ENCODE peak calls at places on chromosomes 7 and 10, in four cellular contexts. V is SW480; A is activated CD4-positive, alpha-beta T cell treated with anti-CD3 and anti-CD28 coated beads for 1 hour; Y is non-pigmented ciliary epithelial cell. I is an unnamed sample.

GRCh38 chr10:110859206-110859946 is 12.4 kb upstream of the PDCD4 start:
- DNase-seq in V (no peak), A (no peak), Y (no peak), I (no peak)

GRCh38 chr7:1953199-1954190 is 279.2 kb downstream of the MAD1L1 start:
- DNase-seq in V (no peak), A (no peak), Y (no peak), I (no peak)

GRCh38 chr7:90006988-90007387 is 147.3 kb upstream of the STEAP1 start:
- DNase-seq in V (no peak), A (no peak), Y (no peak), I (no peak)

GRCh38 chr7:26022578-26022977 is 129.4 kb upstream of the NFE2L3 start:
- DNase-seq in V (no peak), A (no peak), Y (no peak), I (no peak)

GRCh38 chr10:113132651-113133088 is 182.6 kb downstream of the TCF7L2 start:
- DNase-seq in V (no peak), A (no peak), Y (no peak), I (no peak)

GRCh38 chr7:2791390-2791789 is 52.7 kb downstream of the GNA12 start:
- DNase-seq in V (no peak), A (no peak), Y (no peak), I (no peak)

GRCh38 chr7:140310337-140311002 is 87.9 kb downstream of the SLC37A3 start:
- DNase-seq in V (no peak), A (no peak), Y (no peak), I (no peak)

GRCh38 chr10:86798636-86799035 is 42.2 kb downstream of the BMPR1A start:
- DNase-seq in V (no peak), A (no peak), Y (no peak), I (no peak)

GRCh38 chr10:123160311-123160980 is 6.2 kb downstream of the BUB3 start:
- DNase-seq in V (no peak), A (no peak), Y (no peak), I (no peak)